ENCODE peak calls at places on chromosomes 13 and 19, in eight cellular contexts. O, R, J, C, N, B, Y and P are unnamed samples.

GRCh38 chr13:53142301-53142700 is 113.7 kb downstream of the OLFM4 start:
- DNase-seq in O (no peak), R (no peak), J (no peak), C (no peak), N (no peak), B (no peak), Y (no peak), P (no peak)

GRCh38 chr19:3771906-3772450 is at the start of gene RAX2:
- DNase-seq in O (no peak), R (no peak), J (peak; percentile 68), C (no peak), N (no peak), B (no peak), Y (no peak), P (no peak)

GRCh38 chr13:65292488-65292901 is 1937.6 kb downstream of the PCDH9 start:
- DNase-seq in O (peak; percentile 36), R (no peak), J (no peak), C (no peak), N (no peak), B (peak; percentile 90), Y (no peak), P (no peak)

GRCh38 chr13:51822106-51822840 is 18.3 kb upstream of the DHRS12 start:
- DNase-seq in O (no peak), R (no peak), J (no peak), C (no peak), N (no peak), B (no peak), Y (no peak), P (no peak)

GRCh38 chr13:41985788-41986508 is 25.0 kb upstream of the VWA8 start:
- DNase-seq in O (no peak), R (no peak), J (no peak), C (no peak), N (no peak), B (peak; percentile 29), Y (no peak), P (no peak)

GRCh38 chr19:16216744-16217670 is 19.3 kb downstream of the AP1M1 start:
- DNase-seq in O (no peak), R (peak; percentile 61), J (no peak), C (no peak), N (no peak), B (no peak), Y (no peak), P (no peak)

GRCh38 chr19:33194527-33194883 is 375 bp downstream of the LRP3 start:
- DNase-seq in O (no peak), R (no peak), J (no peak), C (no peak), N (no peak), B (no peak), Y (no peak), P (no peak)

GRCh38 chr19:10517760-10518443 is 655 bp upstream of the S1PR5 start:
- DNase-seq in O (no peak), R (no peak), J (no peak), C (peak; percentile 31), N (no peak), B (peak; percentile 16), Y (no peak), P (no peak)

GRCh38 chr19:54430306-54431254 is 15.3 kb downstream of the TTYH1 start:
- DNase-seq in O (no peak), R (peak; percentile 68), J (no peak), C (peak; percentile 72), N (peak; percentile 73), B (peak; percentile 25), Y (no peak), P (no peak)

GRCh38 chr13:48571121-48571901 is 38.4 kb upstream of the RCBTB2 start:
- DNase-seq in O (peak; percentile 56), R (no peak), J (no peak), C (no peak), N (no peak), B (peak; percentile 67), Y (no peak), P (no peak)

GRCh38 chr19:3985643-3986259 is 488 bp upstream of the EEF2 start:
- DNase-seq in O (no peak), R (no peak), J (no peak), C (no peak), N (no peak), B (no peak), Y (no peak), P (no peak)

GRCh38 chr19:2207991-2208860 is 27.9 kb downstream of the PLEKHJ1 start:
- DNase-seq in O (no peak), R (no peak), J (no peak), C (peak; percentile 68), N (peak; percentile 88), B (peak; percentile 78), Y (no peak), P (no peak)

GRCh38 chr13:34246511-34246910 is 428.6 kb downstream of the RFC3 start:
- DNase-seq in O (no peak), R (no peak), J (no peak), C (no peak), N (no peak), B (peak; percentile 11), Y (peak; percentile 4), P (no peak)

GRCh38 chr19:17933414-17934129 is 757 bp downstream of the CCDC124 start:
- DNase-seq in O (no peak), R (no peak), J (no peak), C (no peak), N (no peak), B (peak; percentile 12), Y (no peak), P (peak; percentile 60)

GRCh38 chr19:10474962-10475451 is 28.1 kb downstream of the KEAP1 start:
- DNase-seq in O (no peak), R (no peak), J (no peak), C (no peak), N (no peak), B (no peak), Y (no peak), P (no peak)

GRCh38 chr19:19506592-19506991 is 8.8 kb downstream of the TSSK6 start:
- DNase-seq in O (no peak), R (no peak), J (no peak), C (no peak), N (no peak), B (no peak), Y (no peak), P (no peak)

GRCh38 chr13:110001622-110002275 is 215.4 kb upstream of the IRS2 start:
- DNase-seq in O (peak; percentile 41), R (no peak), J (no peak), C (no peak), N (no peak), B (peak; percentile 81), Y (no peak), P (no peak)

GRCh38 chr19:30686252-30686762 is 314.1 kb downstream of the ZNF536 start:
- DNase-seq in O (no peak), R (no peak), J (no peak), C (no peak), N (no peak), B (no peak), Y (no peak), P (no peak)

GRCh38 chr19:3175761-3176714 is 2.5 kb upstream of the S1PR4 start:
- DNase-seq in O (no peak), R (peak; percentile 48), J (no peak), C (no peak), N (no peak), B (no peak), Y (no peak), P (peak; percentile 94)

DNA sequence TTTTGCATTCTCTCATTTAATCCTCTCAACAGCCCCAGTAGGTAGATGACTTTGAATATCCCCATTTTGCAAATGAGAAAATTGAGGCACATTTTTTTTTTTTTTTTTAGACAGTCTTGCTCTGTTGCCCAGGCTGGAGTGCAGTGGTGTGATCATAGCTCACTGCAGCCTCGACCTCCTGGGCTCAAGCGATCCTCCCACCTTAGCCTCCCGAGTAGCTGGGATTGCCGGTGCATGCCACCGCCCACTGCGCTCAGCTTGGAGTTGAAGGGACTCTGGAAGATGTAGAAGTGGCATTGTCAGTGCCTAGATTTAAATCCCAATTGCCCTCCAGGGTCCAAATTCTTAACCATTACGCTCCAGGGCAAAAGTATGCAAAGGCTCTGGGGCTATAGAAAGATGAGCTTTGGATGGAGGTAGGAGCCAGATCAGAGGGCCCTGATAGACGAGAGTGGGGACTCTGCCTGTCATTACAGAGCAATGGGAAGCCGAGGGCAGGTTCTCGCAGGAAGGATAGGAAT is 813 bp upstream of the MCOLN1 start:
- DNase-seq in O (no peak), R (no peak), J (no peak), C (no peak), N (no peak), B (no peak), Y (no peak), P (no peak)
- H3K27ac ChIP-seq in O (no peak overlapping the region), R (no peak overlapping the region), J (peak overlapping the region; percentile 51), C (peak overlapping the region; percentile 66), N (peak overlapping the region; percentile 20), B (no peak overlapping the region), Y (peak overlapping the region; percentile 85), P (no peak overlapping the region)

DNA sequence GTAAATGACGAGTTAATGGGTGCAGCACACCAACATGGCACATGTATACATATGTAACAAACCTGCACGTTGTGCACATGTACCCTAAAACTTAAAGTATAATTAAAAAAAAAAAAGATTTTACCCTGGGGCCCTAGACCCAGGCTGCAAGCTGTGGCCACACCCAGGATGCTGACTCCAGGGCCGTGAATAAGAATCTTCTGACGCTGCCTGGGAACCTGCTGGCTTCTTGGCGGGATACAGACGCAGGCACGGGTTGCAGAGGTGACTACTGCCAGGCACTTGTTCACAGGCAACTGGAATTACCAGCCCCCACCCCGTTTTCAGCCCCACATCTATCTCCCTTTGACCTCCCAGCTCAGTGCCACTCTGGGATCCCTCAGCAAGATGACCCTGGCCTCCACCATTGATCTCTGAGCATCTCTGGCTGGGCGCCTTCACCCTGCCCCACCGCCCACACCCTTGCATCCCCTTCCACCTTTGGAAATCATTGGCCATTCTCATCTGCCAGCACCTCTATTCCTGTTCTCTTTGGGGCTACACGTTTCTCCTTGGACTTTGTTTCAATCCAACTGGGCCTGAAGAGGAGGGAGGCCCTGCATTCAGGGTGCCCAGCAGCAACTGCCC is 21.1 kb upstream of the CFAP97D2 start:
- DNase-seq in O (no peak), R (peak; percentile 54), J (no peak), C (no peak), N (no peak), B (no peak), Y (no peak), P (no peak)
- H3K27ac ChIP-seq in O (no peak overlapping the region), R (no peak overlapping the region), J (no peak overlapping the region), C (no peak overlapping the region), N (no peak overlapping the region), B (no peak overlapping the region), Y (no peak overlapping the region), P (no peak overlapping the region)

GRCh38 chr19:44848036-44848804 is 2.1 kb downstream of the NECTIN2 start:
- DNase-seq in O (no peak), R (peak; percentile 74), J (peak; percentile 44), C (peak; percentile 26), N (peak; percentile 73), B (peak; percentile 49), Y (no peak), P (no peak)
- H3K27ac ChIP-seq in O (peak overlapping the region; percentile 86), R (no peak overlapping the region), J (peak overlapping the region; percentile 97), C (peak overlapping the region; percentile 100), N (peak overlapping the region; percentile 97), B (peak overlapping the region; percentile 96), Y (peak overlapping the region; percentile 94), P (peak overlapping the region; percentile 78)

GRCh38 chr13:80371840-80372509 is 31.0 kb upstream of the SPRY2 start:
- DNase-seq in O (no peak), R (no peak), J (no peak), C (no peak), N (no peak), B (no peak), Y (no peak), P (no peak)

GRCh38 chr13:80376554-80376953 is 35.6 kb upstream of the SPRY2 start:
- DNase-seq in O (no peak), R (no peak), J (no peak), C (no peak), N (no peak), B (no peak), Y (no peak), P (no peak)

GRCh38 chr13:80379245-80379644 is 38.3 kb upstream of the SPRY2 start:
- DNase-seq in O (no peak), R (no peak), J (no peak), C (no peak), N (no peak), B (peak; percentile 61), Y (no peak), P (peak; percentile 34)

GRCh38 chr13:80374453-80374852 is 33.5 kb upstream of the SPRY2 start:
- DNase-seq in O (no peak), R (no peak), J (peak; percentile 57), C (peak; percentile 71), N (no peak), B (no peak), Y (no peak), P (no peak)
- H3K27ac ChIP-seq in O (no peak overlapping the region), R (no peak overlapping the region), J (peak overlapping the region; percentile 52), C (peak overlapping the region; percentile 56), N (no peak overlapping the region), B (no peak overlapping the region), Y (no peak overlapping the region), P (no peak overlapping the region)